ENCODE peak calls at places on chromosomes 11 and 22, in ten cellular contexts. L is CD8-positive, alpha-beta T cell; K is GM12878; P is Right ventricle myocardium superior; G is left colon; F is activated CD8-positive, alpha-beta memory T cell treated with anti-CD3 and anti-CD28 coated beads, Interleukin-2, amount 10 ng/mL, durations not matched to agents 7 days and 5 days; U is activated naive CD8-positive, alpha-beta T cell treated with anti-CD3 and anti-CD28 coated beads, Interleukin-2, amount 50 U/mL, for 24 hours; T is right lobe of liver; A is natural killer cell; S is activated T-cell treated with anti-CD3 and anti-CD28 coated beads, Interleukin-2, amount 50 U/mL, for 72 hours. C is an unnamed sample.

GRCh38 chr22:35328472-35328885 is 28.8 kb downstream of the TOM1 start:
- ATAC-seq in L (no peak), K (no peak), P (peak), G (peak), F (no peak), U (no peak), T (peak), A (no peak), S (no peak), C (no peak)

GRCh38 chr11:128494418-128495332 is 92.7 kb downstream of the ETS1 start:
- ATAC-seq in L (peak), K (no peak), P (no peak), G (no peak), F (peak), U (peak), T (no peak), A (no peak), S (peak), C (peak)

GRCh38 chr11:131441398-131441797 is 71.0 kb downstream of the NTM start:
- ATAC-seq in L (no peak), K (no peak), P (no peak), G (no peak), F (no peak), U (no peak), T (no peak), A (no peak), S (no peak), C (no peak)

GRCh38 chr11:17639781-17640180 is 79.6 kb upstream of the MYOD1 start:
- ATAC-seq in L (no peak), K (no peak), P (no peak), G (no peak), F (no peak), U (no peak), T (no peak), A (no peak), S (no peak), C (no peak)

GRCh38 chr11:61153593-61154090 is 7.6 kb downstream of the VPS37C start:
- ATAC-seq in L (no peak), K (no peak), P (peak), G (no peak), F (no peak), U (peak), T (peak), A (no peak), S (no peak), C (no peak)

GRCh38 chr22:39437836-39438704 is 18.7 kb upstream of the MGAT3 start:
- ATAC-seq in L (no peak), K (peak), P (no peak), G (peak), F (no peak), U (no peak), T (no peak), A (no peak), S (peak), C (no peak)

GRCh38 chr11:46273511-46274205 is 3.8 kb upstream of the CREB3L1 start:
- ATAC-seq in L (no peak), K (no peak), P (no peak), G (peak), F (no peak), U (no peak), T (peak), A (no peak), S (no peak), C (no peak)

GRCh38 chr22:40636380-40637180 is at the start of gene MRTFA:
- ATAC-seq in L (peak), K (peak), P (peak), G (peak), F (peak), U (peak), T (peak), A (peak), S (peak), C (peak)

GRCh38 chr11:6205366-6205765 is at the start of gene C11orf42:
- ATAC-seq in L (no peak), K (no peak), P (no peak), G (no peak), F (no peak), U (no peak), T (no peak), A (no peak), S (no peak), C (no peak)

GRCh38 chr22:41919357-41920224 is 4.7 kb upstream of the SHISA8 start:
- ATAC-seq in L (peak), K (peak), P (peak), G (peak), F (peak), U (peak), T (peak), A (peak), S (peak), C (peak)

GRCh38 chr11:118634435-118635236 is 27.2 kb downstream of the PHLDB1 start:
- ATAC-seq in L (peak), K (peak), P (peak), G (peak), F (peak), U (no peak), T (peak), A (no peak), S (peak), C (no peak)

GRCh38 chr11:119615003-119615878 is 113.8 kb downstream of the NECTIN1 start:
- ATAC-seq in L (no peak), K (peak), P (peak), G (peak), F (no peak), U (no peak), T (peak), A (no peak), S (peak), C (no peak)

GRCh38 chr11:834371-835316 is 1.9 kb downstream of the CD151 start:
- ATAC-seq in L (no peak), K (no peak), P (peak), G (peak), F (no peak), U (no peak), T (peak), A (no peak), S (no peak), C (no peak)

GRCh38 chr11:114392735-114393667 is 7.3 kb downstream of the C11orf71 start:
- ATAC-seq in L (no peak), K (no peak), P (no peak), G (peak), F (no peak), U (no peak), T (no peak), A (no peak), S (no peak), C (no peak)

GRCh38 chr22:31956360-31956759 is 12.0 kb downstream of the YWHAH start:
- ATAC-seq in L (no peak), K (no peak), P (no peak), G (no peak), F (no peak), U (no peak), T (no peak), A (no peak), S (no peak), C (no peak)

GRCh38 chr11:86255896-86256295 is 11.3 kb downstream of the EED start:
- ATAC-seq in L (no peak), K (peak), P (no peak), G (no peak), F (no peak), U (no peak), T (no peak), A (no peak), S (peak), C (no peak)

GRCh38 chr22:48414662-48415061 is 1413.0 kb downstream of the BRD1 start:
- ATAC-seq in L (no peak), K (no peak), P (no peak), G (no peak), F (no peak), U (no peak), T (peak), A (no peak), S (no peak), C (no peak)

GRCh38 chr11:43997022-43997665 is 50.6 kb upstream of the ACCSL start:
- ATAC-seq in L (no peak), K (peak), P (no peak), G (no peak), F (no peak), U (no peak), T (no peak), A (no peak), S (no peak), C (no peak)

GRCh38 chr11:65586676-65587075 is 8.9 kb downstream of the KCNK7 start:
- ATAC-seq in L (no peak), K (no peak), P (peak), G (no peak), F (no peak), U (no peak), T (no peak), A (no peak), S (no peak), C (no peak)

GRCh38 chr11:127843483-127844396 is 743.6 kb downstream of the ETS1 start:
- ATAC-seq in L (no peak), K (peak), P (no peak), G (peak), F (no peak), U (peak), T (peak), A (peak), S (peak), C (no peak)

GRCh38 chr11:59548309-59548656 is 36.9 kb downstream of the OR4D9 start:
- ATAC-seq in L (no peak), K (no peak), P (no peak), G (no peak), F (no peak), U (no peak), T (no peak), A (no peak), S (no peak), C (no peak)

GRCh38 chr11:13551834-13552233 is 56.0 kb upstream of the PTH start:
- ATAC-seq in L (no peak), K (no peak), P (no peak), G (no peak), F (no peak), U (no peak), T (no peak), A (no peak), S (no peak), C (no peak)